ENCODE peak calls at places on chromosomes 1 and 21, in nine cellular contexts. Y is body of pancreas; S is T-helper 2 cell; T is islet precursor cell; V is HL-60; A is BJ; K is posterior vena cava; M is central memory CD8-positive, alpha-beta T cell; J is kidney glomerular epithelial cell. O is an unnamed sample.

GRCh38 chr1:88946845-88947244 is 45.6 kb downstream of the KYAT3 start:
- DNase-seq in Y (no peak), S (no peak), T (no peak), V (peak; percentile 2), A (no peak), K (no peak), M (no peak), J (no peak), O (no peak)

GRCh38 chr1:203871114-203871875 is 9.9 kb downstream of the SNRPE start:
- DNase-seq in Y (peak; percentile 37), S (no peak), T (no peak), V (peak; percentile 49), A (no peak), K (no peak), M (no peak), J (peak; percentile 50), O (no peak)

GRCh38 chr21:28959367-28960099 is 33.1 kb downstream of the LTN1 start:
- DNase-seq in Y (no peak), S (no peak), T (no peak), V (no peak), A (peak; percentile 31), K (no peak), M (no peak), J (peak; percentile 94), O (no peak)

GRCh38 chr1:7384121-7384520 is 387.0 kb upstream of the VAMP3 start:
- DNase-seq in Y (no peak), S (no peak), T (peak; percentile 27), V (no peak), A (no peak), K (peak; percentile 44), M (no peak), J (no peak), O (no peak)

GRCh38 chr1:41431490-41432350 is 52.8 kb downstream of the EDN2 start:
- DNase-seq in Y (peak; percentile 52), S (no peak), T (no peak), V (no peak), A (no peak), K (no peak), M (no peak), J (no peak), O (no peak)

GRCh38 chr1:164771568-164772350 is 212.8 kb downstream of the PBX1 start:
- DNase-seq in Y (peak; percentile 64), S (no peak), T (peak; percentile 97), V (no peak), A (no peak), K (no peak), M (no peak), J (peak; percentile 79), O (no peak)

GRCh38 chr21:29190920-29191319 is 60.5 kb downstream of the MAP3K7CL start:
- DNase-seq in Y (no peak), S (no peak), T (no peak), V (peak; percentile 56), A (no peak), K (no peak), M (no peak), J (no peak), O (no peak)

GRCh38 chr1:230067871-230068814 is 1.1 kb downstream of the GALNT2 start:
- DNase-seq in Y (peak; percentile 38), S (no peak), T (peak; percentile 74), V (peak; percentile 26), A (no peak), K (peak; percentile 82), M (no peak), J (peak; percentile 20), O (peak; percentile 42)

GRCh38 chr1:31831397-31832378 is 15.9 kb upstream of the SPOCD1 start:
- DNase-seq in Y (no peak), S (no peak), T (no peak), V (no peak), A (no peak), K (no peak), M (no peak), J (peak; percentile 8), O (no peak)

GRCh38 chr1:178465011-178465410 is 31.8 kb downstream of the CLEC20A start:
- DNase-seq in Y (no peak), S (no peak), T (no peak), V (no peak), A (peak; percentile 20), K (no peak), M (no peak), J (no peak), O (no peak)

GRCh38 chr1:240312872-240313271 is 221.2 kb downstream of the FMN2 start:
- DNase-seq in Y (no peak), S (no peak), T (no peak), V (peak; percentile 21), A (peak; percentile 74), K (no peak), M (no peak), J (peak; percentile 50), O (no peak)

GRCh38 chr21:21163904-21164303 is 165.7 kb downstream of the NCAM2 start:
- DNase-seq in Y (peak; percentile 36), S (no peak), T (peak; percentile 58), V (peak; percentile 40), A (no peak), K (no peak), M (no peak), J (peak; percentile 33), O (peak; percentile 16)

GRCh38 chr1:243748706-243749283 is 101.2 kb downstream of the AKT3 start:
- DNase-seq in Y (peak; percentile 23), S (no peak), T (no peak), V (peak; percentile 58), A (no peak), K (no peak), M (no peak), J (peak; percentile 53), O (no peak)

GRCh38 chr1:31505884-31506497 is 70.3 kb upstream of the TINAGL1 start:
- DNase-seq in Y (no peak), S (no peak), T (peak; percentile 36), V (peak; percentile 93), A (peak; percentile 43), K (no peak), M (no peak), J (no peak), O (no peak)

GRCh38 chr1:52769346-52770033 is 43.2 kb downstream of the ZYG11B start:
- DNase-seq in Y (no peak), S (no peak), T (no peak), V (no peak), A (no peak), K (no peak), M (no peak), J (no peak), O (no peak)